ENCODE peak calls at places on chromosomes 6 and 20, in five cellular contexts. Y is fibroblast of lung, M is neuronal stem cell, S is neural progenitor cell, W is H9. A is an unnamed sample.

GRCh38 chr6:50030777-50031562 is 9.2 kb upstream of the DEFB110 start:
- DNase-seq in Y (no peak), M (peak), S (peak), W (peak), A (no peak)

GRCh38 chr6:117976030-117976651 is 69.1 kb downstream of the SLC35F1 start:
- DNase-seq in Y (peak), M (peak), S (peak), W (no peak), A (peak)

GRCh38 chr6:99276747-99277146 is 72.7 kb downstream of the FAXC start:
- DNase-seq in Y (peak), M (no peak), S (no peak), W (no peak), A (no peak)

GRCh38 chr6:85130743-85131142 is 319.1 kb upstream of the NT5E start:
- DNase-seq in Y (no peak), M (no peak), S (no peak), W (no peak), A (no peak)

GRCh38 chr6:22467645-22468044 is 101.7 kb upstream of the HDGFL1 start:
- DNase-seq in Y (no peak), M (no peak), S (no peak), W (no peak), A (no peak)

GRCh38 chr6:82085701-82086100 is 161.8 kb downstream of the IBTK start:
- DNase-seq in Y (no peak), M (no peak), S (peak), W (peak), A (no peak)

GRCh38 chr20:652611-653109 is 340 bp downstream of the SRXN1 start:
- DNase-seq in Y (peak), M (no peak), S (no peak), W (no peak), A (no peak)

GRCh38 chr20:33499347-33499746 is 9.5 kb downstream of the CBFA2T2 start:
- DNase-seq in Y (no peak), M (no peak), S (no peak), W (no peak), A (no peak)

GRCh38 chr6:26408828-26409730 is 7.0 kb downstream of the BTN3A1 start:
- DNase-seq in Y (no peak), M (no peak), S (no peak), W (no peak), A (no peak)

GRCh38 chr20:23970049-23970448 is 18.5 kb downstream of the GGTLC1 start:
- DNase-seq in Y (no peak), M (no peak), S (no peak), W (no peak), A (no peak)

GRCh38 chr20:57080796-57081195 is 185.6 kb downstream of the BMP7 start:
- DNase-seq in Y (peak), M (no peak), S (no peak), W (no peak), A (no peak)

GRCh38 chr6:15038013-15038791 is 207.7 kb upstream of the JARID2 start:
- DNase-seq in Y (no peak), M (no peak), S (no peak), W (peak), A (no peak)

GRCh38 chr6:151056230-151056907 is 183.4 kb upstream of the AKAP12 start:
- DNase-seq in Y (no peak), M (no peak), S (no peak), W (no peak), A (no peak)

GRCh38 chr20:4602297-4602631 is 119.4 kb upstream of the PRND start:
- DNase-seq in Y (peak), M (no peak), S (no peak), W (no peak), A (no peak)

GRCh38 chr6:159093608-159094443 is 49.0 kb upstream of the TAGAP start:
- DNase-seq in Y (no peak), M (no peak), S (no peak), W (no peak), A (no peak)

GRCh38 chr20:57617079-57617795 is 3.0 kb downstream of the ZBP1 start:
- DNase-seq in Y (no peak), M (no peak), S (no peak), W (no peak), A (no peak)

GRCh38 chr6:26575494-26575939 is 21.2 kb upstream of the ABT1 start:
- DNase-seq in Y (peak), M (no peak), S (peak), W (peak), A (no peak)

GRCh38 chr6:111952326-111952725 is 79.1 kb upstream of the FYN start:
- DNase-seq in Y (no peak), M (no peak), S (peak), W (no peak), A (no peak)

GRCh38 chr6:144681334-144681733 is 396.2 kb downstream of the UTRN start:
- DNase-seq in Y (no peak), M (no peak), S (no peak), W (no peak), A (no peak)

GRCh38 chr6:109397020-109397419 is 14.8 kb upstream of the CD164 start:
- DNase-seq in Y (no peak), M (no peak), S (no peak), W (no peak), A (no peak)

DNA sequence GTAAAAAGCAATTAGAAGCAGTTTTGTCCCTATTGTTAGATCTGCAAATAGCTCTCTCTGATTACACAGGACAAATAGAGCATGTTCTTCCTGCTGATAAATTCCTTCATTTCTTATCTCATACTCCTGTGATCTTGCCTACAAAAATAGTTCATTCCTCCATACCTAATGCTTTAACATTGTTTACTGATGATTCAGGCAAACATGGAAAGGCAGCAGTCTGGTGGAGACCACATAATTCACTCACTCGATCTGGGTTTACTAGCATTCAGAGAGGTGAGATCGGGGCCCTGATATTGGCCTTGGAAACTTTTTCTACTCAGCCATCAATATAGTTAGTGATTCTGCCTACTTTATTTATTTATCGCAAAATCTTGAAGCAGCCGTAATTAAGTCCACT is 20.2 kb downstream of the HLA-DPA1 start:
- DNase-seq in Y (peak), M (no peak), S (no peak), W (no peak), A (no peak)
- H3K27ac ChIP-seq in Y (no peak), M (no peak), S (no peak), W (no peak), A (no peak)

GRCh38 chr6:35018184-35018523 is 123.0 kb downstream of the TCP11 start:
- DNase-seq in Y (no peak), M (no peak), S (no peak), W (no peak), A (no peak)
- H3K9ac ChIP-seq in Y (no peak), M (no peak), S (no peak), W (no peak), A (no peak)

GRCh38 chr6:5260111-5260620 is 584 bp downstream of the LYRM4 start:
- DNase-seq in Y (peak), M (no peak), S (peak), W (peak), A (no peak)
- H3K27ac ChIP-seq in Y (peak), M (peak), S (peak), W (no peak), A (no peak)

DNA sequence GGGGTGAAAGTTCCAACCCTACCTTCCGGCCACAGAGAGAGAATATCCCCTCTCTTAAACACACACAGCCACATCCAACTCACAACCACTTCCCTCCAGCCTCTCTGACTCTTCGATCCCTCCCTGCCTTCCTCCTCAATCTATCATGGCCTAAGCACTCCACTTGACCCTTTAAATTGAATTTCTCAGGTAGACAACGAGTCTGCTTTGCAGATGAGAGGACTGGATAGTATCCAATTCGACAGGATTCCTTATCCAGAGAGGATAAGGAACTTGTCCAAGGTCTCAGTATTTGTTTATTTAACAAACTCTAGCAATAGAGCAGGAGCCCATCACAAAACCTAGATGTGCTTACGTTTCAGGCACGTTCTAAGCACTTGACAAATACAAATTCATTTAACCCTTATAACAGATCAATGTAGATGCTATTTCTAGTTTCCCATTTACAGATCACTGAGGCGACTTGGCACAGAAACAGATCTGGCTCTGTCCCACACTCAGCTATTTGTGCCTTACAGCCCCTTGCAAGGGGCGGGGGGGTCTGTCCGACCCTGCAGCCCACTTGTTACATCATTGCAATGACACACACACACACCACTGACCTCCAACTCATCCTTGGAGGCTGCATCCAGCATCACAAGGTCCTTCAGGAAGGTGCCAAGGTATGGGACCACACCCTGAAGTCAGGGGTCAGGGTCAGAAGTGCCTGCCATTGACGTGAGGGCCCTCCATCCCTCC is 4.5 kb downstream of the RGL2 start:
- DNase-seq in Y (no peak), M (no peak), S (no peak), W (no peak), A (no peak)
- H3K9ac ChIP-seq in Y (no peak), M (no peak), S (no peak), W (no peak), A (no peak)

GRCh38 chr20:38888059-38888831 is 38.0 kb upstream of the FAM83D start:
- DNase-seq in Y (no peak), M (no peak), S (no peak), W (no peak), A (no peak)
- H3K27ac ChIP-seq in Y (no peak), M (no peak), S (no peak), W (no peak), A (no peak)

GRCh38 chr20:51799586-51799985 is 2.7 kb downstream of the SALL4 start:
- DNase-seq in Y (no peak), M (peak), S (peak), W (no peak), A (no peak)

GRCh38 chr20:51800132-51800721 is 2.1 kb downstream of the SALL4 start:
- DNase-seq in Y (peak), M (peak), S (peak), W (peak), A (no peak)

GRCh38 chr20:51797357-51798025 is 4.8 kb downstream of the SALL4 start:
- DNase-seq in Y (peak), M (peak), S (peak), W (no peak), A (peak)

GRCh38 chr20:51792960-51793359 is 9.4 kb downstream of the SALL4 start:
- DNase-seq in Y (no peak), M (no peak), S (no peak), W (no peak), A (no peak)

DNA sequence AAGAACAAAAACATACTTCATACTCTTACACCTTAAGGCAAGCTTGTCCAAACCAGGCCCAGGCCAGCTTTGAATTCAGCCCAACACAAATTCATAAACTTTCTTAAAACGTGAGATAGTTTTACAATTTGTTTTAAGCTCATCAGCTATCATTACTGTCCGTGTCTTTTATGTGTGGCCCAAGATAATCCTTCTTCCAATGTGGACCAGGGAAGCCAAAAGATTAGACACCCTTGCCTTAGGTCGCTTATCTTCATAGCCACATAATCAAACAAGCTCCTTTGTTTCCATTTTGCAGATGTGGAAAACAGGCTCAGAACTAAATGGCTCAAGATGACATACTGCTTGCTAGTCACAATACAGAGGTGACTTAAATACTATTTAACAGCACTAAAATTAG is 6.0 kb downstream of the SALL4 start:
- DNase-seq in Y (no peak), M (no peak), S (no peak), W (no peak), A (no peak)
- H3K9ac ChIP-seq in Y (no peak), M (no peak), S (no peak), W (no peak), A (no peak)

GRCh38 chr6:102355578-102355977 is 962.1 kb downstream of the GRIK2 start:
- DNase-seq in Y (no peak), M (no peak), S (no peak), W (no peak), A (no peak)
- H3K27ac ChIP-seq in Y (no peak), M (no peak), S (no peak), W (no peak), A (no peak)

GRCh38 chr6:68252632-68253031 is 382.4 kb upstream of the ADGRB3 start:
- DNase-seq in Y (no peak), M (no peak), S (no peak), W (no peak), A (no peak)
- H3K9ac ChIP-seq in Y (no peak), M (no peak), S (no peak), W (no peak), A (no peak)

A was measured in SK-N-MC.